ENCODE peak calls at places on chromosomes 4 and X, in five cellular contexts. H, W, E, D and I are unnamed samples.
A peak's percentile ranks its signal among the peaks of the same experiment; 100 is the strongest.

GRCh38 chrX:130027569-130027968 is 45.1 kb downstream of the BCORL1 start:
- DNase-seq in H (no peak), W (no peak), E (no peak), D (no peak), I (no peak)

GRCh38 chr4:37780444-37781133 is 45.9 kb upstream of the PGM2 start:
- DNase-seq in H (no peak), W (no peak), E (no peak), D (no peak), I (no peak)

GRCh38 chr4:152074573-152074972 is 313.8 kb upstream of the GATB start:
- DNase-seq in H (no peak), W (no peak), E (no peak), D (no peak), I (no peak)

GRCh38 chr4:89121711-89122387 is 10.5 kb downstream of the TIGD2 start:
- DNase-seq in H (no peak), W (no peak), E (no peak), D (no peak), I (no peak)

GRCh38 chr4:36243355-36244256 is 708 bp downstream of the ARAP2 start:
- DNase-seq in H (peak; percentile 67), W (peak; percentile 67), E (peak; percentile 43), D (peak; percentile 64), I (no peak)

GRCh38 chr4:112381996-112382692 is 85.0 kb downstream of the ALPK1 start:
- DNase-seq in H (no peak), W (no peak), E (no peak), D (no peak), I (no peak)

GRCh38 chrX:71533850-71534515 is 1.1 kb downstream of the OGT start:
- DNase-seq in H (peak; percentile 52), W (peak; percentile 48), E (peak; percentile 68), D (peak; percentile 34), I (peak; percentile 74)

GRCh38 chrX:147174596-147174995 is 360.1 kb upstream of the CXorf51A start:
- DNase-seq in H (no peak), W (no peak), E (no peak), D (no peak), I (no peak)

GRCh38 chr4:62640296-62640695 is 1440.2 kb downstream of the ADGRL3 start:
- DNase-seq in H (no peak), W (no peak), E (no peak), D (no peak), I (no peak)

GRCh38 chrX:24215282-24215681 is 65.8 kb downstream of the ZFX start:
- DNase-seq in H (no peak), W (no peak), E (no peak), D (no peak), I (no peak)

GRCh38 chrX:9464435-9465371 is at the start of gene TBL1X:
- DNase-seq in H (peak; percentile 67), W (peak; percentile 63), E (peak; percentile 71), D (peak; percentile 34), I (peak; percentile 87)

GRCh38 chrX:39133971-39134370 is 332.7 kb downstream of the MID1IP1 start:
- DNase-seq in H (no peak), W (no peak), E (peak; percentile 63), D (no peak), I (no peak)

GRCh38 chr4:168028970-168029610 is 63.2 kb upstream of the ANXA10 start:
- DNase-seq in H (no peak), W (no peak), E (no peak), D (no peak), I (no peak)

GRCh38 chr4:113675731-113676707 is 85.5 kb downstream of the CAMK2D start:
- DNase-seq in H (no peak), W (no peak), E (no peak), D (no peak), I (no peak)

GRCh38 chr4:138113819-138114415 is 128.2 kb downstream of the SLC7A11 start:
- DNase-seq in H (no peak), W (no peak), E (no peak), D (no peak), I (no peak)

GRCh38 chr4:73922766-73923630 is 53.8 kb downstream of the CXCL1 start:
- DNase-seq in H (no peak), W (no peak), E (no peak), D (no peak), I (no peak)

GRCh38 chrX:54920610-54921426 is at the start of gene TRO:
- DNase-seq in H (no peak), W (no peak), E (no peak), D (no peak), I (no peak)

GRCh38 chrX:78708171-78708570 is 39.3 kb upstream of the LPAR4 start:
- DNase-seq in H (no peak), W (no peak), E (no peak), D (no peak), I (no peak)

GRCh38 chr4:81802308-81802846 is 330.7 kb upstream of the RASGEF1B start:
- DNase-seq in H (no peak), W (no peak), E (no peak), D (no peak), I (no peak)

GRCh38 chr4:141657550-141657949 is 21.2 kb downstream of the IL15 start:
- DNase-seq in H (no peak), W (no peak), E (no peak), D (no peak), I (no peak)

GRCh38 chr4:60948008-60948407 is 252.1 kb upstream of the ADGRL3 start:
- DNase-seq in H (no peak), W (no peak), E (no peak), D (no peak), I (no peak)

GRCh38 chrX:44744828-44745227 is 99.0 kb upstream of the DUSP21 start:
- DNase-seq in H (no peak), W (no peak), E (no peak), D (no peak), I (no peak)

GRCh38 chr4:17763931-17764330 is 17.5 kb downstream of the FAM184B start:
- DNase-seq in H (no peak), W (no peak), E (no peak), D (no peak), I (no peak)

DNA sequence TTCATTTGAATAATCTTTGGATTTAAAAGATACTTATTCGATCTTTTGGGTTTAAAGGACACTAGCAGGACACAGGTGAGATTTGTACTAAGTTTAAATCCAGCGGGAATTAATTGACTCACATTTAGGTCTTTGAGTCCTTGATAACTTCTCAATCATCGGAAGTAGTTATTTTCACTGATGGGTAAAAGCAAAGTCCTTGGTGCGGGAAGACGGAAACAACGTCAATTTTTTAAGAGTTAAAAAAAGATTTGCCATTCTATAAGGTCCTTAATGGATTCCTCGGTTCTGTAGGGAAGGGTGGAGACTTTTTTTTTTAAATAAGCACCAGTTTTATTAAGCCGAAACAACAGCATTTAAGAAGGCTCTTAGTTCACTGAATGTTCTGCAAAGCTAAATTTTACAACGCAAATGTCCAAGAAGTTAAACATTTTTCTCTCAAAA is 2.9 kb downstream of the TMSB4X start:
- DNase-seq in H (no peak), W (no peak), E (no peak), D (no peak), I (no peak)
- H3K4me3 ChIP-seq in H (peak overlapping the region; percentile 73), W (peak overlapping the region; percentile 57), E (peak overlapping the region; percentile 43), D (no peak overlapping the region), I (no peak overlapping the region)

GRCh38 chr4:86898562-86898961 is 6.3 kb upstream of the C4orf36 start:
- DNase-seq in H (no peak), W (no peak), E (no peak), D (no peak), I (no peak)

GRCh38 chr4:86896596-86896995 is 4.4 kb upstream of the C4orf36 start:
- DNase-seq in H (no peak), W (no peak), E (no peak), D (no peak), I (no peak)

GRCh38 chr4:86893136-86893535 is 914 bp upstream of the C4orf36 start:
- DNase-seq in H (no peak), W (no peak), E (no peak), D (no peak), I (no peak)

GRCh38 chr4:86894465-86894864 is 2.2 kb upstream of the C4orf36 start:
- DNase-seq in H (no peak), W (no peak), E (no peak), D (no peak), I (no peak)

DNA sequence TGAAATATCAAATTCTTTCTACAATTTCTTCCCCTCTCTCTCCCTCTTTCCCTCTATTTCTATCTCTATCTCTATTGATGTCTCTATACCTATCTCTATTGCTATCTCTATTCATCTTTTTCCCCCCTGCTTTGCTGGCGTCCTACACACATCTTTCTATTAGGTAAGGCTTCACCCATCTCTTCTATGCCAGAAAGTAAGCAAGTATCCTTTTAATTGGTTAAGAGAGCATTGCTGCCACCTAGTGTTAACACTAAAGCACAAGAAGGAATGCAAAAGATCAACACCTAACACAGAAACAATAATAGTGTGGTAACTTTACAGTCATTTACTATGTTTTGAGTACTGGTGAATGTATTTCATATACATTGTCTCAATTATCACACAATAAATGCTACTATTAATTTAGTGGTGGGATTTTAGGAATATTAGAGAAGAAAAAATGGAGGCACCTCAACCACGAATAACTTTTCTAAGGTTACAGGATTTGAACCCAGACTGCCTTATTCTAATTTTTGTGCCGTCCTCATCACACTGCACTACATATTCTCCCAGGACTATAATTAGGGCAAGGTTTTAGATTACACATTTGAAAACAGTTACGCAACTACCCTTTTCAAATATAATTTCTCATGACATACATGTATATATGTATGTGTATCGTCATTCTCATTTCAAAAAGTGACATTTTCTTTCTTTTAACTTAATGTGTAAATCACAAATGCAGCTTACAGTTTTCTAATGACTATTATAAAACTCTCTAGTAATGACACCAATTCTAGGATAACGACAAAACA is 3.7 kb upstream of the C4orf36 start:
- DNase-seq in H (no peak), W (no peak), E (peak; percentile 82), D (no peak), I (no peak)
- H3K27ac ChIP-seq in H (no peak overlapping the region), W (no peak overlapping the region), E (no peak overlapping the region), D (no peak overlapping the region), I (no peak overlapping the region)

DNA sequence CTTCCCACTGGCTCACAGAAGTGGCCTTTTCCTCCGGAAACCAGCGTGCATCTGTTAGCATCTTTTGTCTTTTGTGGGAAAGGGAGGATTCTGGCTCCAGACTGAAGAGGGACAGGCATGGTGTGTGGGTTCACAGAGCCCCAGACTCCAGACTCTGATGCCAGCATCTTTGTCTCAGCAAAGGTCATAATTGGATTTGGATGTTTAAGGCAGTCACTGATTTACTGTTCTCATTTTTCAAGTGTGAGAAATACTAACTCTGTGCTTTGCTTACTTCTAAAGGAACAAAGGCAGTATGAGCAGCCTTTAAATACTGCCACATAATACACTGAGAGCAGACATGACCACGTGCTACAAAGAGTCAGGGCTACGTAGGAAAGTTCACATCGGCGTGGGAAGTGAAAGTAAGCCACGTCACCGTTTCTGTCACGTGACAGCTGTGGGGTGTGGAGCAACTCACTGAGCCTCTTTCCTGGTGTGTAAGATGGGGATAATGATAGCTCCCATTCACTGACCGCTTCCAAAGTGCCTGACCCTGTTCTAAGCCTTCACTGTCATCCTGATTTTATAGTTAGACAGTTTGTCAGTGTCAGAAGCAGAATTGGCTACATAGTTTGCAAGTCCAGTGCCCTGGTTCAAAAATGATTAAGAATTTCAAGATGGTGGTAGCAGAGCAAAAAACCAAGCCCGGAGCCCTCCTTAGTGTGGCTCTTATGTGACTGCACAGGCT is 24.8 kb upstream of the TMSB4X start:
- DNase-seq in H (peak; percentile 80), W (peak; percentile 73), E (peak; percentile 96), D (peak; percentile 81), I (peak; percentile 88)
- H3K4me3 ChIP-seq in H (no peak overlapping the region), W (peak overlapping the region; percentile 23), E (peak overlapping the region; percentile 22), D (no peak overlapping the region), I (peak overlapping the region; percentile 28)

DNA sequence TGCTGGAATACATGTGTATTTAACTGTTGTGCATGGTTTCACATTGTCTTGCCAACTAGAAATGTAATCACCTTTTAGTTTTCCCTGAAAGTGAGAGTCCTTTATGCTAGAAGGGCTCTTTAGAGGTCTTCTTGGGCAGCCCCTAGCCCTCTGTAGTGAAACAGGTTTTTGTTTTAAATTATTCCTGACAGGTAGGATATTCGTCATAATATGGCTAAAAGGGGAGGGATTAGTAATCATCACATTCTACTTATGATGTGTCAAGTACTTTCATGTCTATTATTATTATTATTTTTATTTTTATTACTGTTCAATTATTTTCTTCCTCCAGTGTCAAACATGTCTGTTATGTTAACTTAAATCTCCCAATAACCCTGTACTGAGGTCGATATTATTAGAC is 35.5 kb downstream of the MSN start:
- DNase-seq in H (no peak), W (no peak), E (no peak), D (no peak), I (no peak)
- H3K27ac ChIP-seq in H (peak overlapping the region; percentile 82), W (no peak overlapping the region), E (peak overlapping the region; percentile 40), D (no peak overlapping the region), I (no peak overlapping the region)